ENCODE peak calls at places on chromosomes 5 and 9, in five cellular contexts. One of them, this sample, is unnamed.

GRCh38 chr5:137894586-137894985 is 5.3 kb downstream of the PKD2L2 start:
- DNase-seq in foreskin fibroblast: no peak
- DNase-seq in brain microvascular endothelial cell: no peak
- DNase-seq in AG09309: no peak
- DNase-seq in right atrium auricular region: no peak
- DNase-seq in this sample: no peak

GRCh38 chr5:134581241-134581981 is 51.2 kb downstream of the SAR1B start:
- DNase-seq in AG09309: no peak
- DNase-seq in brain microvascular endothelial cell: no peak
- DNase-seq in foreskin fibroblast: no peak
- DNase-seq in right atrium auricular region: no peak
- DNase-seq in this sample: no peak

GRCh38 chr9:89078860-89079259 is 87.6 kb downstream of the S1PR3 start:
- DNase-seq in AG09309: peak
- DNase-seq in brain microvascular endothelial cell: peak
- DNase-seq in foreskin fibroblast: peak
- DNase-seq in right atrium auricular region: no peak
- DNase-seq in this sample: peak

GRCh38 chr9:36922548-36922947 is 111.5 kb downstream of the PAX5 start:
- DNase-seq in brain microvascular endothelial cell: peak
- DNase-seq in right atrium auricular region: no peak
- DNase-seq in foreskin fibroblast: no peak
- DNase-seq in AG09309: no peak
- DNase-seq in this sample: no peak

GRCh38 chr9:98315551-98316060 is 60.2 kb upstream of the TBC1D2 start:
- DNase-seq in AG09309: peak
- DNase-seq in brain microvascular endothelial cell: peak
- DNase-seq in right atrium auricular region: peak
- DNase-seq in foreskin fibroblast: peak
- DNase-seq in this sample: peak

GRCh38 chr9:82961504-82962125 is 101.3 kb downstream of the RASEF start:
- DNase-seq in foreskin fibroblast: peak
- DNase-seq in right atrium auricular region: no peak
- DNase-seq in brain microvascular endothelial cell: peak
- DNase-seq in AG09309: peak
- DNase-seq in this sample: peak

GRCh38 chr5:83450183-83450839 is 21.2 kb upstream of the VCAN start:
- DNase-seq in brain microvascular endothelial cell: peak
- DNase-seq in AG09309: no peak
- DNase-seq in foreskin fibroblast: no peak
- DNase-seq in right atrium auricular region: no peak
- DNase-seq in this sample: peak

GRCh38 chr5:99721487-99721886 is 792.7 kb upstream of the CHD1 start:
- DNase-seq in AG09309: no peak
- DNase-seq in foreskin fibroblast: no peak
- DNase-seq in brain microvascular endothelial cell: no peak
- DNase-seq in right atrium auricular region: no peak
- DNase-seq in this sample: no peak

GRCh38 chr9:6715755-6716643 is 41.8 kb upstream of the KDM4C start:
- DNase-seq in right atrium auricular region: no peak
- DNase-seq in foreskin fibroblast: no peak
- DNase-seq in AG09309: no peak
- DNase-seq in brain microvascular endothelial cell: peak
- DNase-seq in this sample: peak

GRCh38 chr9:115276621-115277020 is 158.7 kb upstream of the TNC start:
- DNase-seq in right atrium auricular region: no peak
- DNase-seq in brain microvascular endothelial cell: peak
- DNase-seq in AG09309: no peak
- DNase-seq in foreskin fibroblast: no peak
- DNase-seq in this sample: no peak

GRCh38 chr9:87201316-87201715 is 254.0 kb upstream of the GAS1 start:
- DNase-seq in AG09309: peak
- DNase-seq in right atrium auricular region: no peak
- DNase-seq in foreskin fibroblast: peak
- DNase-seq in brain microvascular endothelial cell: peak
- DNase-seq in this sample: peak

GRCh38 chr9:134741846-134742245 is 100.2 kb downstream of the COL5A1 start:
- DNase-seq in AG09309: no peak
- DNase-seq in right atrium auricular region: no peak
- DNase-seq in brain microvascular endothelial cell: no peak
- DNase-seq in foreskin fibroblast: no peak
- DNase-seq in this sample: no peak

GRCh38 chr9:20873240-20873860 is 158.1 kb downstream of the HACD4 start:
- DNase-seq in foreskin fibroblast: peak
- DNase-seq in brain microvascular endothelial cell: peak
- DNase-seq in AG09309: peak
- DNase-seq in right atrium auricular region: no peak
- DNase-seq in this sample: peak

GRCh38 chr9:102479191-102479590 is 515.9 kb upstream of the CYLC2 start:
- DNase-seq in right atrium auricular region: no peak
- DNase-seq in foreskin fibroblast: no peak
- DNase-seq in brain microvascular endothelial cell: peak
- DNase-seq in AG09309: no peak
- DNase-seq in this sample: no peak

GRCh38 chr5:100623719-100624118 is 88.5 kb downstream of the FAM174A start:
- DNase-seq in foreskin fibroblast: peak
- DNase-seq in right atrium auricular region: no peak
- DNase-seq in brain microvascular endothelial cell: peak
- DNase-seq in AG09309: no peak
- DNase-seq in this sample: peak

GRCh38 chr9:133822439-133823065 is 84.4 kb upstream of the SARDH start:
- DNase-seq in foreskin fibroblast: no peak
- DNase-seq in right atrium auricular region: no peak
- DNase-seq in brain microvascular endothelial cell: no peak
- DNase-seq in AG09309: no peak
- DNase-seq in this sample: no peak

GRCh38 chr5:112407666-112408065 is 11.4 kb downstream of the EPB41L4A start:
- DNase-seq in right atrium auricular region: no peak
- DNase-seq in foreskin fibroblast: no peak
- DNase-seq in AG09309: no peak
- DNase-seq in brain microvascular endothelial cell: no peak
- DNase-seq in this sample: no peak

GRCh38 chr5:178469011-178469974 is 120.9 kb downstream of the COL23A1 start:
- DNase-seq in AG09309: no peak
- DNase-seq in right atrium auricular region: no peak
- DNase-seq in brain microvascular endothelial cell: no peak
- DNase-seq in foreskin fibroblast: no peak
- DNase-seq in this sample: no peak

GRCh38 chr5:122310886-122311285 is 1.2 kb upstream of the SNCAIP start:
- DNase-seq in right atrium auricular region: peak
- DNase-seq in brain microvascular endothelial cell: no peak
- DNase-seq in foreskin fibroblast: no peak
- DNase-seq in AG09309: no peak
- DNase-seq in this sample: peak

GRCh38 chr9:101235105-101235866 is 149.5 kb downstream of the BAAT start:
- DNase-seq in right atrium auricular region: no peak
- DNase-seq in foreskin fibroblast: no peak
- DNase-seq in brain microvascular endothelial cell: no peak
- DNase-seq in AG09309: no peak
- DNase-seq in this sample: peak

GRCh38 chr5:39223568-39224156 is 4.3 kb upstream of the FYB1 start:
- DNase-seq in foreskin fibroblast: no peak
- DNase-seq in AG09309: no peak
- DNase-seq in right atrium auricular region: no peak
- DNase-seq in brain microvascular endothelial cell: no peak
- DNase-seq in this sample: no peak

GRCh38 chr5:5221731-5222130 is 81.6 kb downstream of the ADAMTS16 start:
- DNase-seq in right atrium auricular region: no peak
- DNase-seq in AG09309: peak
- DNase-seq in foreskin fibroblast: no peak
- DNase-seq in brain microvascular endothelial cell: peak
- DNase-seq in this sample: no peak

GRCh38 chr5:10513501-10514442 is 50.1 kb upstream of the ANKRD33B start:
- DNase-seq in brain microvascular endothelial cell: peak
- DNase-seq in AG09309: peak
- DNase-seq in right atrium auricular region: no peak
- DNase-seq in foreskin fibroblast: peak
- DNase-seq in this sample: peak

GRCh38 chr5:128300181-128300580 is 216.6 kb downstream of the SLC12A2 start:
- DNase-seq in AG09309: no peak
- DNase-seq in brain microvascular endothelial cell: no peak
- DNase-seq in foreskin fibroblast: no peak
- DNase-seq in right atrium auricular region: no peak
- DNase-seq in this sample: no peak

GRCh38 chr9:120376101-120376500 is 203.9 kb downstream of the CDK5RAP2 start:
- DNase-seq in AG09309: no peak
- DNase-seq in brain microvascular endothelial cell: no peak
- DNase-seq in right atrium auricular region: no peak
- DNase-seq in foreskin fibroblast: no peak
- DNase-seq in this sample: no peak

GRCh38 chr9:99873531-99873930 is 32.9 kb upstream of the STX17 start:
- DNase-seq in AG09309: peak
- DNase-seq in foreskin fibroblast: peak
- DNase-seq in brain microvascular endothelial cell: peak
- DNase-seq in right atrium auricular region: no peak
- DNase-seq in this sample: no peak

GRCh38 chr5:143177263-143177994 is 226.1 kb downstream of the NR3C1 start:
- DNase-seq in foreskin fibroblast: peak
- DNase-seq in brain microvascular endothelial cell: peak
- DNase-seq in right atrium auricular region: no peak
- DNase-seq in AG09309: peak
- DNase-seq in this sample: peak

GRCh38 chr9:3548636-3549035 is 22.8 kb upstream of the RFX3 start:
- DNase-seq in foreskin fibroblast: no peak
- DNase-seq in AG09309: no peak
- DNase-seq in right atrium auricular region: no peak
- DNase-seq in brain microvascular endothelial cell: no peak
- DNase-seq in this sample: no peak

GRCh38 chr5:83987513-83988292 is 267.0 kb upstream of the HAPLN1 start:
- DNase-seq in foreskin fibroblast: no peak
- DNase-seq in brain microvascular endothelial cell: no peak
- DNase-seq in right atrium auricular region: no peak
- DNase-seq in AG09309: no peak
- DNase-seq in this sample: no peak

GRCh38 chr5:65926893-65927292 is 518 bp downstream of the ERBIN start:
- DNase-seq in AG09309: no peak
- DNase-seq in foreskin fibroblast: no peak
- DNase-seq in brain microvascular endothelial cell: no peak
- DNase-seq in right atrium auricular region: no peak
- DNase-seq in this sample: peak

GRCh38 chr5:131361677-131362315 is 97.9 kb downstream of the CDC42SE2 start:
- DNase-seq in foreskin fibroblast: no peak
- DNase-seq in AG09309: no peak
- DNase-seq in right atrium auricular region: no peak
- DNase-seq in brain microvascular endothelial cell: no peak
- DNase-seq in this sample: no peak

GRCh38 chr5:131353991-131354390 is 90.1 kb downstream of the CDC42SE2 start:
- DNase-seq in brain microvascular endothelial cell: no peak
- DNase-seq in foreskin fibroblast: no peak
- DNase-seq in right atrium auricular region: no peak
- DNase-seq in AG09309: no peak
- DNase-seq in this sample: no peak

GRCh38 chr5:131355972-131356528 is 92.2 kb downstream of the CDC42SE2 start:
- DNase-seq in foreskin fibroblast: no peak
- DNase-seq in right atrium auricular region: no peak
- DNase-seq in brain microvascular endothelial cell: no peak
- DNase-seq in AG09309: no peak
- DNase-seq in this sample: peak

GRCh38 chr5:131356619-131357018 is 92.8 kb downstream of the CDC42SE2 start:
- DNase-seq in brain microvascular endothelial cell: no peak
- DNase-seq in right atrium auricular region: no peak
- DNase-seq in foreskin fibroblast: no peak
- DNase-seq in AG09309: no peak
- DNase-seq in this sample: no peak

DNA sequence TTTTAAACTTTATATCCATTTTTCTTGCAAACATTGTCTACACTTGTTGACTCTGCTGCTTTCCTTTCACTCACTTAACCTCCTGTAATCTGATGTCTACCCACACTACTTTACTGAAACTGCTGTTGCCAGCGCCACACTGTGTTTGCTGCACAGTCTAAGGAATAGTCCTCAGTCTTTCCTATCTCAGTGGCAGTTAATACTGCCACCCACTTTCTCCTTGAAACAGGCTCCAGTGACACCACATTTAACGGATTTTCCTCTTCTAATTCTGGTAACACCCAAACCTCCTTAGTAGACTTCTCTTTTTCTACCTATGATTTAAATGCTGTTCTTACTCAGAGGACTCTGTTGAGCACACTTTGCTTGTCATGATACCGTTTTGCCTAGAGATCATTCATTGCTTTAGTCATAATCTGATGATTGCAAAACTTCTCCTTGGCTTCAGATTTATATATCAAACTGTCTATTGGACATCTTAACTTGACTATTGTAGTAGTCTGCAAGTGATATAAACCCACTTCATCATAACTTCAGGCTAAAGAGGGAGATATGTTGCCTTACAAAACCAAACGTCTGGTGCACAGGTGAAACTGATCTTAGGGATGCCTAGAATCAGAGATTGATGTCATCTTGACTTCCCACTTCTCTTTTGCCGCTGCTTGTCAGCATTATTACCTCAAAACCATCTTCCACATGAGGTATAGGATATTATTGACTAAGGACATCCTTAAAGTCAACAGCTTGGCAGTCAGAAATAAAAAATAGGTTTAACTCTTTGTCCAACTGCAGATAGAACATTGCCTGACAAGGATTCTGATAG is 94.1 kb downstream of the CDC42SE2 start:
- DNase-seq in brain microvascular endothelial cell: no peak
- DNase-seq in foreskin fibroblast: no peak
- DNase-seq in right atrium auricular region: no peak
- DNase-seq in AG09309: no peak
- DNase-seq in this sample: no peak
- TF ChIP-seq CTCF in brain microvascular endothelial cell: no peak
- TF ChIP-seq CTCF in foreskin fibroblast: no peak
- TF ChIP-seq CTCF in right atrium auricular region: no peak
- TF ChIP-seq CTCF in AG09309: no peak
- TF ChIP-seq CTCF in this sample: no peak

GRCh38 chr5:132458226-132458560 is 32.4 kb downstream of the IRF1 start:
- DNase-seq in right atrium auricular region: no peak
- DNase-seq in foreskin fibroblast: no peak
- DNase-seq in AG09309: no peak
- DNase-seq in brain microvascular endothelial cell: no peak
- DNase-seq in this sample: no peak
- H3K4me3 ChIP-seq in right atrium auricular region: no peak
- H3K4me3 ChIP-seq in foreskin fibroblast: no peak
- H3K4me3 ChIP-seq in AG09309: no peak
- H3K4me3 ChIP-seq in brain microvascular endothelial cell: no peak
- H3K4me3 ChIP-seq in this sample: no peak

GRCh38 chr5:994821-995220 is 13.8 kb upstream of the NKD2 start:
- DNase-seq in right atrium auricular region: peak
- DNase-seq in brain microvascular endothelial cell: no peak
- DNase-seq in AG09309: no peak
- DNase-seq in foreskin fibroblast: no peak
- DNase-seq in this sample: no peak
- TF ChIP-seq CTCF in right atrium auricular region: no peak
- TF ChIP-seq CTCF in brain microvascular endothelial cell: no peak
- TF ChIP-seq CTCF in AG09309: no peak
- TF ChIP-seq CTCF in foreskin fibroblast: no peak
- TF ChIP-seq CTCF in this sample: no peak

DNA sequence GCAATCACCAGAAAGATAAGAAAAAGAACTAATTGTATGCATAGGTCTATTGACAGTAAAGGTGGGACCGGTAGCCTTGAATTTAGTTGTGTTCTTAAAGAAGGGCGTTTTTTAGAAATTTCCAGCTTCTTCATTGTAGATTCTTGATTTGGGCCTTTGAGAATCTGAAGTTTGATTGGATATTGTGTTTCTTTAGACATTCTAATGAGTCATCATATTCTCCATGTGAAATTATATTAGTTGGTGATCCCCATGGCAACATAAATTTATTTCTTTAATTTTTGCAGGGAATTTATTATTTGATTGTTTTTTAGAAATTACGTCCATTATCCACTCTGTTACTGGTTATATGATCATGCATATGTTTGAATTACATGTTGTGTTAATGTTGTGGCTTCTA is 63.6 kb downstream of the MAN2A1 start:
- DNase-seq in brain microvascular endothelial cell: no peak
- DNase-seq in AG09309: no peak
- DNase-seq in right atrium auricular region: no peak
- DNase-seq in foreskin fibroblast: no peak
- DNase-seq in this sample: no peak
- H3K4me3 ChIP-seq in brain microvascular endothelial cell: no peak
- H3K4me3 ChIP-seq in AG09309: no peak
- H3K4me3 ChIP-seq in right atrium auricular region: no peak
- H3K4me3 ChIP-seq in foreskin fibroblast: no peak
- H3K4me3 ChIP-seq in this sample: no peak

This sample was measured in cardiac fibroblast.